ENCODE peak calls at places on chromosomes 12 and 14, in five cellular contexts. One of them, this sample, is unnamed.

GRCh38 chr14:53924754-53925153 is 31.9 kb downstream of the BMP4 start:
- DNase-seq in K562: no peak
- DNase-seq in HCT116: peak; percentile 10
- DNase-seq in IMR-90: peak; percentile 95
- DNase-seq in endothelial cell of umbilical vein: peak; percentile 88
- DNase-seq in this sample: peak; percentile 95

GRCh38 chr14:54085137-54085810 is 128.6 kb upstream of the BMP4 start:
- DNase-seq in K562: no peak
- DNase-seq in HCT116: no peak
- DNase-seq in IMR-90: peak; percentile 34
- DNase-seq in endothelial cell of umbilical vein: no peak
- DNase-seq in this sample: peak; percentile 47

GRCh38 chr14:69041783-69042182 is 62.7 kb upstream of the ACTN1 start:
- DNase-seq in K562: no peak
- DNase-seq in HCT116: no peak
- DNase-seq in IMR-90: no peak
- DNase-seq in endothelial cell of umbilical vein: no peak
- DNase-seq in this sample: no peak

GRCh38 chr14:24284501-24285035 is 13.2 kb upstream of the RABGGTA start:
- DNase-seq in K562: no peak
- DNase-seq in HCT116: no peak
- DNase-seq in IMR-90: no peak
- DNase-seq in endothelial cell of umbilical vein: no peak
- DNase-seq in this sample: no peak

GRCh38 chr12:121652767-121653497 is 16.5 kb downstream of the MORN3 start:
- DNase-seq in K562: no peak
- DNase-seq in HCT116: no peak
- DNase-seq in IMR-90: no peak
- DNase-seq in endothelial cell of umbilical vein: no peak
- DNase-seq in this sample: no peak

GRCh38 chr14:72643317-72643801 is 250.5 kb downstream of the DPF3 start:
- DNase-seq in K562: no peak
- DNase-seq in HCT116: no peak
- DNase-seq in IMR-90: peak; percentile 99
- DNase-seq in endothelial cell of umbilical vein: peak; percentile 96
- DNase-seq in this sample: peak; percentile 96

GRCh38 chr14:59069455-59069854 is 119.0 kb upstream of the DAAM1 start:
- DNase-seq in K562: no peak
- DNase-seq in HCT116: no peak
- DNase-seq in IMR-90: no peak
- DNase-seq in endothelial cell of umbilical vein: no peak
- DNase-seq in this sample: no peak

GRCh38 chr14:102442241-102443211 is 67.0 kb downstream of the ANKRD9 start:
- DNase-seq in K562: no peak
- DNase-seq in HCT116: no peak
- DNase-seq in IMR-90: peak; percentile 22
- DNase-seq in endothelial cell of umbilical vein: no peak
- DNase-seq in this sample: no peak

GRCh38 chr12:3523728-3524127 is 32.7 kb downstream of the PRMT8 start:
- DNase-seq in K562: no peak
- DNase-seq in HCT116: no peak
- DNase-seq in IMR-90: no peak
- DNase-seq in endothelial cell of umbilical vein: no peak
- DNase-seq in this sample: no peak

GRCh38 chr14:105192866-105193731 is 12.0 kb upstream of the NUDT14 start:
- DNase-seq in K562: no peak
- DNase-seq in HCT116: no peak
- DNase-seq in IMR-90: peak; percentile 35
- DNase-seq in endothelial cell of umbilical vein: peak; percentile 89
- DNase-seq in this sample: peak; percentile 51

GRCh38 chr12:113186033-113186365 is 478 bp downstream of the RITA1 start:
- DNase-seq in K562: peak; percentile 65
- DNase-seq in HCT116: no peak
- DNase-seq in IMR-90: peak; percentile 18
- DNase-seq in endothelial cell of umbilical vein: no peak
- DNase-seq in this sample: peak; percentile 33

GRCh38 chr12:65634626-65635331 is 189.5 kb upstream of the HMGA2 start:
- DNase-seq in K562: no peak
- DNase-seq in HCT116: no peak
- DNase-seq in IMR-90: peak; percentile 84
- DNase-seq in endothelial cell of umbilical vein: peak; percentile 85
- DNase-seq in this sample: peak; percentile 79

GRCh38 chr12:109890620-109891019 is 9.5 kb upstream of the TCHP start:
- DNase-seq in K562: no peak
- DNase-seq in HCT116: no peak
- DNase-seq in IMR-90: no peak
- DNase-seq in endothelial cell of umbilical vein: no peak
- DNase-seq in this sample: no peak

GRCh38 chr14:73717247-73717646 is 3.1 kb upstream of the PNMA1 start:
- DNase-seq in K562: no peak
- DNase-seq in HCT116: no peak
- DNase-seq in IMR-90: peak; percentile 22
- DNase-seq in endothelial cell of umbilical vein: no peak
- DNase-seq in this sample: peak; percentile 68

GRCh38 chr12:110282956-110283817 is 2.1 kb downstream of the ATP2A2 start:
- DNase-seq in K562: no peak
- DNase-seq in HCT116: no peak
- DNase-seq in IMR-90: no peak
- DNase-seq in endothelial cell of umbilical vein: no peak
- DNase-seq in this sample: no peak

GRCh38 chr14:30706704-30707103 is 84.6 kb downstream of the SCFD1 start:
- DNase-seq in K562: no peak
- DNase-seq in HCT116: no peak
- DNase-seq in IMR-90: no peak
- DNase-seq in endothelial cell of umbilical vein: no peak
- DNase-seq in this sample: no peak

GRCh38 chr14:42884100-42884499 is 1277.4 kb downstream of the LRFN5 start:
- DNase-seq in K562: no peak
- DNase-seq in HCT116: no peak
- DNase-seq in IMR-90: peak; percentile 93
- DNase-seq in endothelial cell of umbilical vein: no peak
- DNase-seq in this sample: peak; percentile 75

GRCh38 chr14:100740196-100740825 is 13.6 kb downstream of the DLK1 start:
- DNase-seq in K562: no peak
- DNase-seq in HCT116: no peak
- DNase-seq in IMR-90: no peak
- DNase-seq in endothelial cell of umbilical vein: no peak
- DNase-seq in this sample: no peak

GRCh38 chr12:66603981-66604380 is 74.9 kb downstream of the GRIP1 start:
- DNase-seq in K562: no peak
- DNase-seq in HCT116: no peak
- DNase-seq in IMR-90: no peak
- DNase-seq in endothelial cell of umbilical vein: no peak
- DNase-seq in this sample: no peak

GRCh38 chr12:75478395-75478794 is 2.2 kb upstream of the GLIPR1 start:
- DNase-seq in K562: no peak
- DNase-seq in HCT116: no peak
- DNase-seq in IMR-90: peak; percentile 78
- DNase-seq in endothelial cell of umbilical vein: no peak
- DNase-seq in this sample: peak; percentile 60

GRCh38 chr14:86057018-86057667 is 527.2 kb downstream of the FLRT2 start:
- DNase-seq in K562: no peak
- DNase-seq in HCT116: no peak
- DNase-seq in IMR-90: peak; percentile 39
- DNase-seq in endothelial cell of umbilical vein: peak; percentile 36
- DNase-seq in this sample: peak; percentile 8

GRCh38 chr14:90774316-90774715 is 41.9 kb downstream of the TTC7B start:
- DNase-seq in K562: no peak
- DNase-seq in HCT116: no peak
- DNase-seq in IMR-90: no peak
- DNase-seq in endothelial cell of umbilical vein: no peak
- DNase-seq in this sample: no peak

GRCh38 chr12:98418357-98419075 is 96.9 kb upstream of the TMPO start:
- DNase-seq in K562: peak; percentile 60
- DNase-seq in HCT116: no peak
- DNase-seq in IMR-90: peak; percentile 93
- DNase-seq in endothelial cell of umbilical vein: peak; percentile 51
- DNase-seq in this sample: peak; percentile 99

GRCh38 chr12:94874986-94875312 is 128.5 kb downstream of the NDUFA12 start:
- DNase-seq in K562: no peak
- DNase-seq in HCT116: no peak
- DNase-seq in IMR-90: no peak
- DNase-seq in endothelial cell of umbilical vein: no peak
- DNase-seq in this sample: no peak

GRCh38 chr14:49581961-49582210 is 4.3 kb downstream of the RPS29 start:
- DNase-seq in K562: no peak
- DNase-seq in HCT116: no peak
- DNase-seq in IMR-90: no peak
- DNase-seq in endothelial cell of umbilical vein: no peak
- DNase-seq in this sample: no peak

GRCh38 chr12:25655702-25656101 is 102.6 kb upstream of the LMNTD1 start:
- DNase-seq in K562: no peak
- DNase-seq in HCT116: no peak
- DNase-seq in IMR-90: no peak
- DNase-seq in endothelial cell of umbilical vein: no peak
- DNase-seq in this sample: no peak

GRCh38 chr14:37637341-37637740 is 41.9 kb downstream of the TTC6 start:
- DNase-seq in K562: no peak
- DNase-seq in HCT116: no peak
- DNase-seq in IMR-90: no peak
- DNase-seq in endothelial cell of umbilical vein: no peak
- DNase-seq in this sample: no peak

GRCh38 chr14:54188036-54188666 is 208.7 kb upstream of the CDKN3 start:
- DNase-seq in K562: no peak
- DNase-seq in HCT116: no peak
- DNase-seq in IMR-90: no peak
- DNase-seq in endothelial cell of umbilical vein: no peak
- DNase-seq in this sample: no peak

GRCh38 chr14:28820677-28821076 is 54.1 kb downstream of the FOXG1 start:
- DNase-seq in K562: no peak
- DNase-seq in HCT116: no peak
- DNase-seq in IMR-90: no peak
- DNase-seq in endothelial cell of umbilical vein: no peak
- DNase-seq in this sample: no peak

GRCh38 chr14:54676822-54677708 is 110.1 kb downstream of the SAMD4A start:
- DNase-seq in K562: no peak
- DNase-seq in HCT116: peak; percentile 75
- DNase-seq in IMR-90: peak; percentile 96
- DNase-seq in endothelial cell of umbilical vein: peak; percentile 96
- DNase-seq in this sample: peak; percentile 99

GRCh38 chr12:49588761-49589516 is 16.5 kb downstream of the FAM186B start:
- DNase-seq in K562: no peak
- DNase-seq in HCT116: no peak
- DNase-seq in IMR-90: no peak
- DNase-seq in endothelial cell of umbilical vein: no peak
- DNase-seq in this sample: no peak

GRCh38 chr14:91649930-91650329 is 82.0 kb downstream of the CATSPERB start:
- DNase-seq in K562: peak; percentile 12
- DNase-seq in HCT116: peak; percentile 26
- DNase-seq in IMR-90: peak; percentile 49
- DNase-seq in endothelial cell of umbilical vein: peak; percentile 57
- DNase-seq in this sample: peak; percentile 8

GRCh38 chr14:76919811-76920571 is 93.8 kb downstream of the LRRC74A start:
- DNase-seq in K562: no peak
- DNase-seq in HCT116: no peak
- DNase-seq in IMR-90: peak; percentile 88
- DNase-seq in endothelial cell of umbilical vein: peak; percentile 72
- DNase-seq in this sample: peak; percentile 91

GRCh38 chr12:18430425-18431048 is 169.2 kb downstream of the PIK3C2G start:
- DNase-seq in K562: peak; percentile 21
- DNase-seq in HCT116: peak; percentile 38
- DNase-seq in IMR-90: peak; percentile 71
- DNase-seq in endothelial cell of umbilical vein: peak; percentile 62
- DNase-seq in this sample: peak; percentile 50

GRCh38 chr14:99910337-99911268 is 117.4 kb downstream of the EML1 start:
- DNase-seq in K562: no peak
- DNase-seq in HCT116: no peak
- DNase-seq in IMR-90: peak; percentile 95
- DNase-seq in endothelial cell of umbilical vein: no peak
- DNase-seq in this sample: peak; percentile 94

GRCh38 chr12:106086696-106087095 is 52.1 kb downstream of the NUAK1 start:
- DNase-seq in K562: no peak
- DNase-seq in HCT116: no peak
- DNase-seq in IMR-90: no peak
- DNase-seq in endothelial cell of umbilical vein: no peak
- DNase-seq in this sample: no peak

GRCh38 chr12:106085213-106085612 is 53.5 kb downstream of the NUAK1 start:
- DNase-seq in K562: no peak
- DNase-seq in HCT116: no peak
- DNase-seq in IMR-90: no peak
- DNase-seq in endothelial cell of umbilical vein: no peak
- DNase-seq in this sample: no peak

GRCh38 chr12:106082216-106083175 is 56.3 kb downstream of the NUAK1 start:
- DNase-seq in K562: no peak
- DNase-seq in HCT116: no peak
- DNase-seq in IMR-90: peak; percentile 73
- DNase-seq in endothelial cell of umbilical vein: no peak
- DNase-seq in this sample: peak; percentile 69

GRCh38 chr12:106084759-106085158 is 54.0 kb downstream of the NUAK1 start:
- DNase-seq in K562: no peak
- DNase-seq in HCT116: no peak
- DNase-seq in IMR-90: no peak
- DNase-seq in endothelial cell of umbilical vein: no peak
- DNase-seq in this sample: no peak

GRCh38 chr12:106084048-106084671 is 54.6 kb downstream of the NUAK1 start:
- DNase-seq in K562: no peak
- DNase-seq in HCT116: peak; percentile 40
- DNase-seq in IMR-90: peak; percentile 88
- DNase-seq in endothelial cell of umbilical vein: no peak
- DNase-seq in this sample: peak; percentile 98
- H3K4me2 ChIP-seq in K562: no peak overlapping the region
- H3K4me2 ChIP-seq in HCT116: peak overlapping the region; percentile 65
- H3K4me2 ChIP-seq in IMR-90: peak overlapping the region; percentile 45
- H3K4me2 ChIP-seq in endothelial cell of umbilical vein: no peak overlapping the region
- H3K4me2 ChIP-seq in this sample: peak overlapping the region; percentile 58

DNA sequence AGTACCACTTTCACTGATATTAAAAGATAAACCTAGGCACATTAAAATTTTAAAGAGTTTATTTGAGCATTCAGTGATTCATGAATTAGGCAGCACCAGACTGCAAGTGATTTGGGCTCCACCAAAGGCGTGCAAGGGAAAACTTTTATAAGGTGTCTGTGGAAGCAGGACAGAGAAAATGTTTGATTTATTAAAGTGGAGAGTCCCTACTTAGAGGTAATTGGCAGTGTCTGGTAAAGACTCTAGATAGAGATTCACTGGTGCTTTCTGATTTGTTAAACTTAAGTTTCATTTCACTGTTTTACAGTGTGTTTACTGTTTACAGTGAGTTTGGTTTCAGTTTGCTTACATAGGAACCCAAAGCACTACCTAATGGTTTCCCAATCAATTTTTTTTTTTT is 72.8 kb downstream of the ANKS1B start:
- DNase-seq in K562: no peak
- DNase-seq in HCT116: no peak
- DNase-seq in IMR-90: no peak
- DNase-seq in endothelial cell of umbilical vein: no peak
- DNase-seq in this sample: no peak
- H3K4me2 ChIP-seq in K562: no peak overlapping the region
- H3K4me2 ChIP-seq in HCT116: no peak overlapping the region
- H3K4me2 ChIP-seq in IMR-90: peak overlapping the region; percentile 81
- H3K4me2 ChIP-seq in endothelial cell of umbilical vein: no peak overlapping the region
- H3K4me2 ChIP-seq in this sample: peak overlapping the region; percentile 18

GRCh38 chr12:12598864-12599263 is 12.8 kb upstream of the CREBL2 start:
- DNase-seq in K562: no peak
- DNase-seq in HCT116: no peak
- DNase-seq in IMR-90: no peak
- DNase-seq in endothelial cell of umbilical vein: no peak
- DNase-seq in this sample: no peak
- H3K4me2 ChIP-seq in K562: no peak overlapping the region
- H3K4me2 ChIP-seq in HCT116: no peak overlapping the region
- H3K4me2 ChIP-seq in IMR-90: no peak overlapping the region
- H3K4me2 ChIP-seq in endothelial cell of umbilical vein: no peak overlapping the region
- H3K4me2 ChIP-seq in this sample: no peak overlapping the region

GRCh38 chr14:93303659-93304058 is 29.2 kb downstream of the BTBD7 start:
- DNase-seq in K562: peak; percentile 68
- DNase-seq in HCT116: no peak
- DNase-seq in IMR-90: no peak
- DNase-seq in endothelial cell of umbilical vein: no peak
- DNase-seq in this sample: no peak
- H3K4me2 ChIP-seq in K562: no peak overlapping the region
- H3K4me2 ChIP-seq in HCT116: no peak overlapping the region
- H3K4me2 ChIP-seq in IMR-90: no peak overlapping the region
- H3K4me2 ChIP-seq in endothelial cell of umbilical vein: no peak overlapping the region
- H3K4me2 ChIP-seq in this sample: no peak overlapping the region

This sample was measured in fibroblast of lung.